ENCODE peak calls at places on chromosomes 7 and 10, in seven cellular contexts. C is CD4-positive, alpha-beta T cell; W is foreskin fibroblast; L is transverse colon; O is A549; U is stomach; D is neural progenitor cell. N is an unnamed sample.

GRCh38 chr10:123784636-123785035 is 107.0 kb downstream of the CPXM2 start:
- DNase-seq in U (no peak), W (no peak), C (no peak), O (no peak), L (no peak), D (no peak), N (no peak)

GRCh38 chr7:51123322-51124021 is 193.1 kb downstream of the COBL start:
- DNase-seq in C (peak; percentile 6), L (no peak), O (peak; percentile 72), D (no peak), W (peak; percentile 95), U (no peak), N (no peak)

GRCh38 chr10:49448924-49449323 is 53.0 kb upstream of the DRGX start:
- DNase-seq in U (no peak), W (peak; percentile 12), D (no peak), L (no peak), O (no peak), C (no peak), N (no peak)

GRCh38 chr7:6453737-6454136 is 6.0 kb upstream of the DAGLB start:
- DNase-seq in O (peak; percentile 84), D (no peak), L (no peak), U (no peak), W (peak; percentile 95), C (no peak), N (no peak)

GRCh38 chr7:28953628-28954027 is 4.5 kb downstream of the TRIL start:
- DNase-seq in W (no peak), C (no peak), U (no peak), D (no peak), O (no peak), L (no peak), N (no peak)

GRCh38 chr10:18594574-18595156 is 56.7 kb downstream of the NSUN6 start:
- DNase-seq in L (peak; percentile 11), C (no peak), U (no peak), D (peak; percentile 36), W (no peak), O (peak; percentile 52), N (no peak)

GRCh38 chr10:62382831-62383230 is 8.7 kb downstream of the ZNF365 start:
- DNase-seq in O (no peak), L (no peak), D (no peak), U (no peak), C (no peak), W (no peak), N (no peak)

GRCh38 chr10:30355601-30356000 is 6.5 kb upstream of the MTPAP start:
- DNase-seq in O (no peak), W (no peak), C (no peak), U (no peak), L (no peak), D (no peak), N (no peak)

GRCh38 chr7:16989883-16990413 is 108.2 kb upstream of the AGR3 start:
- DNase-seq in L (peak; percentile 86), D (no peak), O (peak; percentile 96), C (no peak), W (peak; percentile 90), U (peak; percentile 91), N (no peak)

GRCh38 chr7:23067271-23067670 is 38.3 kb upstream of the KLHL7 start:
- DNase-seq in U (no peak), L (no peak), W (peak; percentile 50), O (no peak), C (no peak), D (no peak), N (no peak)

DNA sequence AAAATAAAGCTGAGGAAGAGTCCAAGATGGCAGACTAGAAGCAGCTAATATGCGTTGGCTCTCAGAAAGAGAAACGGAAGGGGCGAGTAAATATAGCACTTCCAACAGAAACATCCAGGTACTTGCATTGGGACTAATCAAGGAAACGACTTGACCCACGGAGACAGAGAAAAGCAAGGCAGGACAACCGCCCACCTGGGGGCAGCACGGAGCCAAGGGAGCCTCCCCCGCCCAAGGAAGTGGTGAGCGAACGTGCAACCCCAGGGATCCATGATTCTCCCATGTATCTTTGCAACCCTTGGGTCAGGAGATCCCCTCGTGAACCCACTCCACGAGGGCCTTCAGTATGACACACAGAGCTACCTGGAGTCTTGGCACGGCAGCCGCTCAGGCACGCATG is 45.4 kb upstream of the GRM3 start:
- DNase-seq in L (no peak), U (no peak), O (peak; percentile 51), D (peak; percentile 64), C (no peak), W (no peak), N (peak; percentile 47)
- TF ChIP-seq CTCF in L (no peak), U (no peak), O (no peak), D (peak; percentile 62), C (no peak), W (no peak), N (peak; percentile 17)

DNA sequence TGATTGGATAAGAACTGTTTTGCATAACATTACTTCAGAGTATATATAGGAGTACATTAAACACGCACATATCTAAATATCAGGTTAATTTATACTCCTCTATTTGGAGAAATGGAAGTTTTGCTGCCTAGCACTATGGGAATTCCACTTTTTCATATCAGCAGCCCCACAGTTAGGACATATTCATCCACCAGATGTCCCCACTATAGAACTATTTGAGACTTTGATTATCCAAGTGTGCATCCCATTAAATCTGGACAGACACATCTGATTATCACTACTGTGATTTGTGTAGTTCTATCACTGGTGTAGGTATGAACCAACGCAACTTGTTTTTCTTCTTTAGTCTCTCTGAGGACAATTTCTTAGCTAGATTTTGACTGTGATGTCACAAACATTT is 345.7 kb downstream of the THSD7A start:
- DNase-seq in W (peak; percentile 9), D (no peak), O (peak; percentile 20), L (no peak), U (no peak), C (no peak), N (no peak)
- TF ChIP-seq CTCF in W (no peak), D (no peak), O (no peak), L (no peak), U (no peak), C (no peak), N (peak; percentile 24)

GRCh38 chr10:90125966-90126600 is 424.7 kb downstream of the KIF20B start:
- DNase-seq in L (no peak), O (no peak), D (no peak), C (no peak), U (no peak), W (peak; percentile 28), N (no peak)
- TF ChIP-seq CTCF in L (no peak), O (no peak), D (no peak), C (no peak), U (no peak), W (no peak), N (no peak)

DNA sequence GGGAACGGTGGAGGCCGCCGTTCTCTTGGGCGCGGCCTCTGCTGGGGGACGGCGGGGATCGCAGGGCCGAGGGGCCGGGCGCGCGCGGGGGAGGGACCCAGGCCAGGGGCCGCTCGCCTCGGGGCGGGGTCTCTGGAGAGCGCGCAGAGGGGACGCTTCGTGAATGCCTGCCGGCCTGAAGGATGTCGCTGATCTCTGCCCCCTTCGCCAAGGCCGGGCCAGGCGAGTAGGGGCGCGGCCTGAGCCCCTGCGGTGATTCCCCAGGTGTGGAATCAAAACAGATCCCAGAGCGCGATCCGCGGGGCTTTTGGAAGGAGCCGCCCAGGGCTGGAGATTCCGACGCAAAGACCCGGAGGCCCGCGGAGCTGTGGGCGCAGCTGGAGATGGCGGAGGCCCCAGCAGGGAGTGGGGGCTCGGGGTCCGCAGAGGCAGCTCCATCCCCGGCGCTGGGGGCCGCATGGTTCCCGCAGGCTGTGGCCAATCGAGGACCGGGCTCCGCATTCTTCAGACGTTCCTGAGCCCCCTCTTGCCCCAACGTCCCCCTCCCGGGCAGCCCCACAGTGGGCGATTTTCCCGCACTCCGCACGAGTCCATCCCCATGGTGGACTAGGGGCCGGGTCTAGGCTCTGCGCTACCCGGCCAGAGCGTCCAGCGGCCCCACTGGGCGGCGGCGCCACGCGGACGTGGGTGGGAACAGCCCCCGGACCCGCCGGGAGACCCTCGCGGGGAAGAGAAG is 166.0 kb downstream of the ACTR3B start:
- DNase-seq in C (no peak), L (no peak), U (no peak), D (peak; percentile 90), O (no peak), W (no peak), N (no peak)
- TF ChIP-seq CTCF in C (no peak), L (no peak), U (no peak), D (peak; percentile 41), O (no peak), W (no peak), N (no peak)

DNA sequence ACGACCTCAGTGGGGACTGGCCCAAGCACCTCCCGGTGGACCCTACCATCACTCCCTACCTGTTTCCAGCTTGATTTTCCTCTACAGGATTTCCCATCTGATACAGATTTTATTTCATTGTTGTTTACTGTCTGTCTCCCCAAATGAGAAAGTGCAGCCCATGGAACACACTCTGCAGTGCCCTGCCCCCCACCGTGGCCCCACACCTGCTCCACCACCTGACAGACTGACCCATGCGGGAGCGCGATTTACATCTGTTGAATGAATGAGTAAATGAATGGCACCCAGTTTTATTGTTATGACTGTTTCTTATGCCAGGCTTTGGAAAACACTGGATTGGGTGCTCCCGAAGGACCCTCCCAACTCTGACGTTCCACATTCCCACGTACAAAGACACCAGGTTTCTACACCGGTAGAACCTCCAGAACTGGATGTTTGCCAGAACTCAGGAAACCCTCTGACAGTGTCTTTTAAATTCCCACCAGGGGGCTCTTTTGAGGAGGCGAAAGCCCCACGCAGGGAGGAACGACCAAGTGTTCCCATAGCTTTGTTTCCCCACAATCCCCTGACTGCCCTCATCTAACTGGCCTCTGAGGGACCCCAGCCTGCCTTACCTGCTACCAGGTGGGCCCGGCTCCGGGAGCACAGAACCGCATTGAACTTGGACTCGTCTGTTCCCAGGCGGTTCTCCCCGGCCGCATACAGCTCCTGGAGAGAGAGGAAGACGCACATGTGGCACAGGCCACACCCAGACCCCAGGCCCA is 29.0 kb downstream of the PLAC9 start:
- DNase-seq in C (no peak), L (no peak), D (peak; percentile 62), O (peak; percentile 40), U (no peak), W (no peak), N (peak; percentile 71)
- TF ChIP-seq CTCF in C (no peak), L (no peak), D (peak; percentile 50), O (no peak), U (no peak), W (no peak), N (peak; percentile 67)

DNA sequence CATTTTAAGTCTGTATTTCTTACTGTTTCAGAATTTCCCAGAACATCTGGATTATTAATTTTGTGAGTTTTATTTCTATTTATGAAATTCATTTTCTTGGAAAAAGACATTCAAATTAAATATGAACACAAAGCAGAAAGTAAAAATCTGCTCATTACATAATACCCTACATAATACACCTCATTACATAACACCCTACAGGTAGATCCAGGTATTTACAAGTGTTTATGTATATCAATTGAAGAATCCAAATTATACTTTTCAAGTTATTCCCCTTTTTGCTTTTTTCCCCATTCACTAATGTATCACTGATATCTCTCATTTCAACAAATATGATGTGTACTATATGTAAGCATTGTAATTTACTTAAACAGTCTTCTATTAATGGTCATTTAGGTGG is 129.1 kb downstream of the USP6NL start:
- DNase-seq in C (no peak), W (no peak), L (no peak), D (no peak), O (no peak), U (no peak), N (no peak)
- TF ChIP-seq CTCF in C (no peak), W (no peak), L (no peak), D (no peak), O (no peak), U (no peak), N (no peak)